ENCODE peak calls at places on chromosomes 11 and 22, in five cellular contexts. One of them, this sample, is unnamed.

GRCh38 chr22:47201996-47202818 is 439.8 kb downstream of the TBC1D22A start:
- DNase-seq in HL-60: no peak
- DNase-seq in A549: no peak
- DNase-seq in SK-N-SH: no peak
- DNase-seq in GM12878: no peak
- DNase-seq in this sample: no peak

GRCh38 chr11:534592-535518 is 521 bp downstream of the HRAS start:
- DNase-seq in SK-N-SH: peak; percentile 71
- DNase-seq in HL-60: peak; percentile 37
- DNase-seq in GM12878: no peak
- DNase-seq in A549: no peak
- DNase-seq in this sample: no peak

GRCh38 chr22:34324763-34325162 is 404.5 kb upstream of the LARGE1 start:
- DNase-seq in A549: no peak
- DNase-seq in GM12878: no peak
- DNase-seq in HL-60: no peak
- DNase-seq in SK-N-SH: no peak
- DNase-seq in this sample: no peak

GRCh38 chr11:67572747-67573419 is 10.7 kb upstream of the GSTP1 start:
- DNase-seq in SK-N-SH: peak; percentile 53
- DNase-seq in HL-60: peak; percentile 49
- DNase-seq in A549: peak; percentile 81
- DNase-seq in GM12878: no peak
- DNase-seq in this sample: no peak

GRCh38 chr22:21760640-21761039 is 25.0 kb upstream of the YPEL1 start:
- DNase-seq in A549: no peak
- DNase-seq in HL-60: peak; percentile 28
- DNase-seq in GM12878: no peak
- DNase-seq in SK-N-SH: no peak
- DNase-seq in this sample: no peak

GRCh38 chr11:45300715-45301114 is 14.6 kb upstream of the SYT13 start:
- DNase-seq in SK-N-SH: no peak
- DNase-seq in GM12878: no peak
- DNase-seq in A549: no peak
- DNase-seq in HL-60: no peak
- DNase-seq in this sample: no peak

GRCh38 chr11:8807544-8808225 is 103.3 kb upstream of the AKIP1 start:
- DNase-seq in GM12878: no peak
- DNase-seq in HL-60: no peak
- DNase-seq in SK-N-SH: no peak
- DNase-seq in A549: no peak
- DNase-seq in this sample: no peak

GRCh38 chr22:25880524-25880923 is 138.5 kb downstream of the MYO18B start:
- DNase-seq in HL-60: no peak
- DNase-seq in SK-N-SH: no peak
- DNase-seq in A549: peak; percentile 16
- DNase-seq in GM12878: peak; percentile 11
- DNase-seq in this sample: no peak

GRCh38 chr11:32034149-32034548 is 56.7 kb upstream of the RCN1 start:
- DNase-seq in A549: no peak
- DNase-seq in SK-N-SH: no peak
- DNase-seq in HL-60: no peak
- DNase-seq in GM12878: no peak
- DNase-seq in this sample: no peak

GRCh38 chr11:58782066-58782465 is 50.3 kb upstream of the GLYAT start:
- DNase-seq in SK-N-SH: no peak
- DNase-seq in GM12878: no peak
- DNase-seq in A549: no peak
- DNase-seq in HL-60: no peak
- DNase-seq in this sample: no peak

GRCh38 chr11:69867076-69868002 is 48.1 kb upstream of the FGF3 start:
- DNase-seq in SK-N-SH: peak; percentile 33
- DNase-seq in GM12878: no peak
- DNase-seq in HL-60: no peak
- DNase-seq in A549: no peak
- DNase-seq in this sample: no peak

GRCh38 chr11:13962562-13963168 is at the start of gene SPON1:
- DNase-seq in HL-60: no peak
- DNase-seq in GM12878: no peak
- DNase-seq in SK-N-SH: peak; percentile 78
- DNase-seq in A549: no peak
- DNase-seq in this sample: no peak

DNA sequence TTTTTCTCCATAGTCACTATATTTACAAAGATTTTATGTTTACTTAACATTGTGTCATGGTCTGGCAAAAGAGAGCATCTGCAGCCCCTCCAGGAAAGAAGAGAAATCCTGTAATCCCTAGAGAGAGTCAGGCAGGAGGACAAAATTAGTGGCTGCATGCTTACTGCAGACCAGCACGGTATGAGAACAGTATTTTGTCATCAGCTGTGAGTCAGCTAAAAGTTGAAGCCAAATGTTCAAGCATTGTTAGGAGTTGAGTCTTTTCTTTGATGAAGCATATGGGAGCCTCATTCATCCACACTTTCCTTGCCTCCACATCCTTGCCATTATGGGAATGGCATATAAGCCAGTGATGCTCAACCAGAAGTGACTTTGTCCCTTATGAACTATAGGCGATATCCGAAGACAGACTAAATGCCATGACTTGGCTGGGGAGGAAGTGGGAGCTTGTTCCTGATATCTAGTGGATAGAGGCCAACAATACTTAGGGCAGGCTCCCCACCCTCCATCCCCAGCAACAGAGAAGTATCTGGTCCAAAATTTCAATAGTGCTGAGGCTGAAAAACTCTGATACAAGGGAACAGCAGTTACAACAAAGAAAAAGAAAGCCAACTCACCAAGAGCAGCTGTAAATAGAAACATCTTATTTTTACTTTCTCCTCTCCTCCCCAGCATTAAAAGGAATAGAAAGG is 111.9 kb upstream of the OR5AK2 start:
- DNase-seq in A549: peak; percentile 63
- DNase-seq in SK-N-SH: no peak
- DNase-seq in HL-60: no peak
- DNase-seq in GM12878: no peak
- DNase-seq in this sample: no peak
- TF ChIP-seq REST in A549: no peak
- TF ChIP-seq REST in SK-N-SH: no peak
- TF ChIP-seq REST in HL-60: no peak
- TF ChIP-seq REST in GM12878: no peak
- TF ChIP-seq REST in this sample: no peak

GRCh38 chr22:39595622-39596182 is 25.1 kb downstream of the CACNA1I start:
- DNase-seq in SK-N-SH: no peak
- DNase-seq in GM12878: no peak
- DNase-seq in A549: no peak
- DNase-seq in HL-60: no peak
- DNase-seq in this sample: no peak

GRCh38 chr22:39600491-39601179 is 30.1 kb downstream of the CACNA1I start:
- DNase-seq in HL-60: no peak
- DNase-seq in SK-N-SH: no peak
- DNase-seq in GM12878: no peak
- DNase-seq in A549: no peak
- DNase-seq in this sample: no peak

GRCh38 chr22:39597236-39597869 is 26.8 kb downstream of the CACNA1I start:
- DNase-seq in GM12878: no peak
- DNase-seq in SK-N-SH: no peak
- DNase-seq in HL-60: no peak
- DNase-seq in A549: no peak
- DNase-seq in this sample: no peak

GRCh38 chr22:39596601-39597000 is 26.0 kb downstream of the CACNA1I start:
- DNase-seq in A549: no peak
- DNase-seq in SK-N-SH: no peak
- DNase-seq in GM12878: no peak
- DNase-seq in HL-60: no peak
- DNase-seq in this sample: no peak

GRCh38 chr22:39598017-39598965 is 27.7 kb downstream of the CACNA1I start:
- DNase-seq in A549: peak; percentile 40
- DNase-seq in GM12878: no peak
- DNase-seq in HL-60: peak; percentile 9
- DNase-seq in SK-N-SH: no peak
- DNase-seq in this sample: no peak
- TF ChIP-seq REST in A549: no peak
- TF ChIP-seq REST in GM12878: no peak
- TF ChIP-seq REST in HL-60: no peak
- TF ChIP-seq REST in SK-N-SH: no peak
- TF ChIP-seq REST in this sample: no peak

GRCh38 chr11:19242184-19242932 is 1.6 kb upstream of the E2F8 start:
- DNase-seq in A549: no peak
- DNase-seq in HL-60: no peak
- DNase-seq in GM12878: no peak
- DNase-seq in SK-N-SH: no peak
- DNase-seq in this sample: no peak
- TF ChIP-seq REST in A549: no peak
- TF ChIP-seq REST in HL-60: no peak
- TF ChIP-seq REST in GM12878: no peak
- TF ChIP-seq REST in SK-N-SH: no peak
- TF ChIP-seq REST in this sample: no peak

GRCh38 chr11:94193288-94193687 is 64.6 kb downstream of the PANX1 start:
- DNase-seq in SK-N-SH: no peak
- DNase-seq in GM12878: no peak
- DNase-seq in A549: peak; percentile 49
- DNase-seq in HL-60: no peak
- DNase-seq in this sample: no peak
- TF ChIP-seq REST in SK-N-SH: no peak
- TF ChIP-seq REST in GM12878: no peak
- TF ChIP-seq REST in A549: no peak
- TF ChIP-seq REST in HL-60: no peak
- TF ChIP-seq REST in this sample: no peak

DNA sequence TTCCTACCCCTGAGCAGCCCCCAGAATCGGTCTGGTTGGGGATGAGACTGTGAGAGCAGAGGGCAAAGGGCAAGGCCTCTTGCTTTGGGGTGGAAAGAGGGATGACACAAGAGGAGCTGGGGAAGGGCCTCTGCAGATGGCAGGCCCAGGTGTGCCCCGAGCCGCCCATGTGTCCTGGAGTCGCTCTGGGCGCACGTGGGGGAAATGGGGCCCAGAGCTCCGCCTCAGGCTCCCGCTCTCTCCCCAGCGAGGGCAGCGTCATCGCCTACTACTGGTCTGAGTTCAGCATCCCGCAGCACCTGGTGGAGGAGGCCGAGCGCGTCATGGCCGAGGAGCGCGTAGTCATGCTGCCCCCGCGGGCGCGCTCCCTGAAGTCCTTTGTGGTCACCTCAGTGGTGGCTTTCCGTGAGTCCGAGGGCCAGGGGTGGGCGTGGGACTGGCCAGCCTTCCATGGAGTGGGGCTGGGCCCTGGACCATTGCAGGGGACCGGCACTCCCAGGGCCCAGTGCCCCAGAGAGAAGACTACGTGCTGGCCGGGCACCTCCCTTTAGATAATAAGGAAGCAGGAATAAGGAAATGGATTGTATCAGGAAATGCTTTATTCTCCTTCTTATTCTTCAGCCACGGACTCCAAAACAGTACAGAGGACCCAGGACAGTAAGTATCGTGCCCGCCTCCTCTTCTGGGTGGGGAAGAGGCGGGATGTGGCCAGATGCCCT is 30.1 kb downstream of the ST14 start:
- DNase-seq in GM12878: no peak
- DNase-seq in HL-60: no peak
- DNase-seq in SK-N-SH: no peak
- DNase-seq in A549: no peak
- DNase-seq in this sample: no peak
- TF ChIP-seq REST in GM12878: no peak
- TF ChIP-seq REST in HL-60: no peak
- TF ChIP-seq REST in SK-N-SH: no peak
- TF ChIP-seq REST in A549: no peak
- TF ChIP-seq REST in this sample: no peak

GRCh38 chr11:16978021-16978370 is 36.2 kb downstream of the PLEKHA7 start:
- DNase-seq in A549: no peak
- DNase-seq in SK-N-SH: no peak
- DNase-seq in GM12878: no peak
- DNase-seq in HL-60: no peak
- DNase-seq in this sample: no peak
- TF ChIP-seq REST in A549: no peak
- TF ChIP-seq REST in SK-N-SH: no peak
- TF ChIP-seq REST in GM12878: no peak
- TF ChIP-seq REST in HL-60: no peak
- TF ChIP-seq REST in this sample: no peak

GRCh38 chr11:74019104-74019738 is 10.3 kb upstream of the UCP3 start:
- DNase-seq in GM12878: no peak
- DNase-seq in HL-60: no peak
- DNase-seq in SK-N-SH: no peak
- DNase-seq in A549: no peak
- DNase-seq in this sample: no peak

GRCh38 chr11:74019860-74020259 is 11.0 kb upstream of the UCP3 start:
- DNase-seq in SK-N-SH: no peak
- DNase-seq in HL-60: no peak
- DNase-seq in GM12878: peak; percentile 20
- DNase-seq in A549: no peak
- DNase-seq in this sample: no peak

GRCh38 chr11:74017631-74018030 is 8.7 kb upstream of the UCP3 start:
- DNase-seq in HL-60: no peak
- DNase-seq in GM12878: no peak
- DNase-seq in A549: no peak
- DNase-seq in SK-N-SH: no peak
- DNase-seq in this sample: no peak

GRCh38 chr11:74020537-74020936 is 11.7 kb upstream of the UCP3 start:
- DNase-seq in GM12878: peak; percentile 60
- DNase-seq in A549: no peak
- DNase-seq in HL-60: peak; percentile 34
- DNase-seq in SK-N-SH: no peak
- DNase-seq in this sample: no peak

GRCh38 chr11:74018331-74019005 is 9.6 kb upstream of the UCP3 start:
- DNase-seq in HL-60: peak; percentile 82
- DNase-seq in A549: no peak
- DNase-seq in SK-N-SH: no peak
- DNase-seq in GM12878: no peak
- DNase-seq in this sample: no peak
- TF ChIP-seq REST in HL-60: no peak
- TF ChIP-seq REST in A549: no peak
- TF ChIP-seq REST in SK-N-SH: no peak
- TF ChIP-seq REST in GM12878: no peak
- TF ChIP-seq REST in this sample: no peak

GRCh38 chr11:61880454-61880853 is 10.9 kb downstream of the FADS3 start:
- DNase-seq in SK-N-SH: no peak
- DNase-seq in GM12878: no peak
- DNase-seq in HL-60: no peak
- DNase-seq in A549: no peak
- DNase-seq in this sample: no peak
- TF ChIP-seq REST in SK-N-SH: no peak
- TF ChIP-seq REST in GM12878: no peak
- TF ChIP-seq REST in HL-60: no peak
- TF ChIP-seq REST in A549: no peak
- TF ChIP-seq REST in this sample: no peak

GRCh38 chr11:126893796-126894195 is 106.8 kb downstream of the KIRREL3 start:
- DNase-seq in SK-N-SH: no peak
- DNase-seq in A549: no peak
- DNase-seq in HL-60: no peak
- DNase-seq in GM12878: no peak
- DNase-seq in this sample: no peak
- TF ChIP-seq REST in SK-N-SH: no peak
- TF ChIP-seq REST in A549: no peak
- TF ChIP-seq REST in HL-60: no peak
- TF ChIP-seq REST in GM12878: no peak
- TF ChIP-seq REST in this sample: no peak